ENCODE peak calls at places on chromosomes 12 and 14, in six cellular contexts. Y is testis; K is transverse colon; S is lower leg skin; D is right lobe of liver; V is CD4-positive, alpha-beta memory T cell. O is an unnamed sample.

GRCh38 chr12:39605501-39605900 is 14.1 kb downstream of the ABCD2 start:
- DNase-seq in Y (no peak), K (no peak), S (no peak), D (no peak), V (no peak), O (no peak)

GRCh38 chr12:10641735-10642500 is 28.5 kb upstream of the MAGOHB start:
- DNase-seq in Y (no peak), K (peak), S (no peak), D (no peak), V (no peak), O (no peak)

GRCh38 chr12:105741786-105742566 is 396.8 kb downstream of the NUAK1 start:
- DNase-seq in Y (no peak), K (no peak), S (no peak), D (no peak), V (no peak), O (no peak)

GRCh38 chr12:45409966-45410365 is 194.1 kb downstream of the ANO6 start:
- DNase-seq in Y (no peak), K (no peak), S (no peak), D (no peak), V (no peak), O (no peak)

GRCh38 chr12:46470039-46470627 is 97.6 kb upstream of the SLC38A2 start:
- DNase-seq in Y (no peak), K (no peak), S (no peak), D (no peak), V (peak), O (no peak)

GRCh38 chr12:109087250-109087649 is 6.0 kb downstream of the ALKBH2 start:
- DNase-seq in Y (no peak), K (no peak), S (no peak), D (peak), V (no peak), O (no peak)

GRCh38 chr12:104137175-104137901 is 672 bp downstream of the NFYB start:
- DNase-seq in Y (peak), K (peak), S (no peak), D (peak), V (peak), O (peak)

GRCh38 chr12:129901256-129901655 is 2.6 kb downstream of the TMEM132D start:
- DNase-seq in Y (no peak), K (no peak), S (no peak), D (no peak), V (no peak), O (no peak)

GRCh38 chr14:75875958-75876357 is 105.8 kb downstream of the TGFB3 start:
- DNase-seq in Y (no peak), K (no peak), S (no peak), D (no peak), V (no peak), O (no peak)

GRCh38 chr12:112368856-112369255 is 13.4 kb downstream of the HECTD4 start:
- DNase-seq in Y (no peak), K (no peak), S (no peak), D (no peak), V (no peak), O (no peak)

GRCh38 chr14:56860441-56860840 is 50.2 kb upstream of the OTX2 start:
- DNase-seq in Y (no peak), K (no peak), S (no peak), D (no peak), V (no peak), O (no peak)

GRCh38 chr14:95486875-95487668 is 29.4 kb downstream of the SYNE3 start:
- DNase-seq in Y (no peak), K (peak), S (no peak), D (no peak), V (no peak), O (no peak)
- H3K4me3 ChIP-seq in Y (no peak), K (no peak), S (no peak), D (no peak), V (no peak), O (no peak)

GRCh38 chr14:77265187-77265515 is 5.9 kb downstream of the NGB start:
- DNase-seq in Y (no peak), K (no peak), S (no peak), D (no peak), V (no peak), O (no peak)
- H3K4me3 ChIP-seq in Y (no peak), K (no peak), S (no peak), D (no peak), V (no peak), O (no peak)

DNA sequence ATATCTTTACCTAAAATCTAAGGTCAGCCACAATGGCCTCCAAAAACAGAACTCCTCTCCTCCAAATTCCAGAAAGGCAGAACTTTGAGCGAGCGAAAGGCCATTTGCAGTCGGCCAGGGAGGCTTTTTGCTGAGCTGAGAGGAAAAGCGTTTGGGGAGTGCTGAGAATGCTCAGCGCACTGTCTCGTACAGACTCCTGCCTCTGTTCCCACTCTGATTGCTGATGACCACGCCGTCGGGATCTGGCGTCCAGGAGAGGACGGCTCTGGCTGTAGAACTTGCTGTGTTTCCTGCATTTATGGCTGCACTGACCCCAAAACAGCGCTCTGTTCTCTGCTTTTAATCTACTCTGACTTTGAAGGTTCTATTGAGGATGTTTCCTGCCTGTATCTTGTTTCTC is 82.5 kb upstream of the WSCD2 start:
- DNase-seq in Y (peak), K (no peak), S (no peak), D (no peak), V (no peak), O (no peak)
- H3K4me3 ChIP-seq in Y (no peak), K (no peak), S (no peak), D (no peak), V (no peak), O (no peak)

DNA sequence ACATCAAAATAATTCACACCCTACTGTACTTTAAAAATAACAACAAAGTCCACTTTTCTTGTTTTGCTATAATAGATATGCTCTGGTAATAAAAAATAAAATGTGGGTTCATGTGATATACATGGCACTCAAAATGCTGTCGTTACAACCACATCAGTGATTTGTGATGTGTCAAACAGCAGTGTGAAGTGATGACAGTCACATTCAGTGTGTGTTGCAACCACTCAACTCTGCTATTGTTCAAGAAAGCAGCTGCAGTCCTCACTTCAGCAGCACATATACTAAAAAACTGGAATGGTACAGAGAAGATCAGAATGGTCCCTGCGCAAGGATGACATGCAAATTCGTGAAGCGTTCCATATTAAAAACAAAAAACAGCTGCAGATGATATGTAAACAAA is 6.8 kb downstream of the TRMT5 start:
- DNase-seq in Y (no peak), K (no peak), S (no peak), D (no peak), V (no peak), O (no peak)
- H3K4me3 ChIP-seq in Y (no peak), K (no peak), S (no peak), D (no peak), V (no peak), O (no peak)

GRCh38 chr14:100065161-100065871 is at the start of gene EVL:
- DNase-seq in Y (no peak), K (peak), S (no peak), D (no peak), V (peak), O (no peak)
- H3K4me3 ChIP-seq in Y (no peak), K (peak), S (no peak), D (peak), V (peak), O (peak)

GRCh38 chr12:118370601-118371000 is 2.1 kb downstream of the TAOK3 start:
- DNase-seq in Y (no peak), K (no peak), S (no peak), D (no peak), V (no peak), O (no peak)
- H3K4me3 ChIP-seq in Y (no peak), K (peak), S (no peak), D (peak), V (no peak), O (no peak)

O was measured in naive thymus-derived CD4-positive, alpha-beta T cell.